ENCODE peak calls at places on chromosomes 11 and 22, in four cellular contexts. H, U, F and A are unnamed samples.

GRCh38 chr11:13216019-13217006 is 61.3 kb upstream of the BMAL1 start:
- DNase-seq in U (peak; percentile 97), H (peak; percentile 96), F (peak; percentile 81), A (peak; percentile 90)

GRCh38 chr22:40329021-40329456 is 17.3 kb upstream of the ADSL start:
- DNase-seq in F (no peak), H (no peak), U (no peak), A (no peak)

GRCh38 chr22:50341977-50342650 is 1.0 kb upstream of the PPP6R2 start:
- DNase-seq in F (peak; percentile 84), H (peak; percentile 76), U (peak; percentile 79), A (no peak)

GRCh38 chr11:90747057-90747456 is 524.2 kb upstream of the CHORDC1 start:
- DNase-seq in U (peak; percentile 31), H (no peak), F (peak; percentile 3), A (no peak)

GRCh38 chr11:5610446-5610845 is 14.0 kb downstream of the TRIM6 start:
- DNase-seq in F (no peak), U (no peak), H (no peak), A (no peak)

GRCh38 chr11:44005076-44005800 is 42.5 kb upstream of the ACCSL start:
- DNase-seq in U (no peak), H (no peak), F (no peak), A (no peak)

GRCh38 chr22:41267958-41268357 is 18.0 kb downstream of the RANGAP1 start:
- DNase-seq in F (no peak), H (no peak), U (no peak), A (no peak)

GRCh38 chr11:33445761-33446161 is 188.6 kb downstream of the HIPK3 start:
- DNase-seq in H (peak; percentile 85), U (peak; percentile 31), F (no peak), A (no peak)

GRCh38 chr11:110613526-110613925 is 98.7 kb downstream of the ARHGAP20 start:
- DNase-seq in H (peak; percentile 24), F (peak; percentile 39), U (no peak), A (no peak)

GRCh38 chr11:17277024-17277584 is 565 bp downstream of the NUCB2 start:
- DNase-seq in H (peak; percentile 55), F (peak; percentile 46), U (peak; percentile 17), A (no peak)

GRCh38 chr22:22817468-22818201 is 70.0 kb upstream of the IGLL5 start:
- DNase-seq in H (no peak), F (no peak), U (no peak), A (no peak)

GRCh38 chr11:65301491-65302329 is 13.0 kb upstream of the CDC42EP2 start:
- DNase-seq in F (peak; percentile 92), U (no peak), H (no peak), A (no peak)

GRCh38 chr22:44783091-44783490 is 30.7 kb downstream of the ARHGAP8 start:
- DNase-seq in H (no peak), U (no peak), F (no peak), A (no peak)

GRCh38 chr11:114233755-114234154 is 62.4 kb upstream of the NNMT start:
- DNase-seq in H (no peak), U (no peak), F (peak; percentile 73), A (no peak)

GRCh38 chr11:13040969-13041561 is 31.9 kb downstream of the RASSF10 start:
- DNase-seq in U (no peak), F (no peak), H (no peak), A (no peak)

GRCh38 chr11:93330446-93330984 is at the start of gene DEUP1:
- DNase-seq in U (no peak), H (peak; percentile 0), F (peak; percentile 12), A (no peak)

GRCh38 chr22:46522743-46523300 is 14.6 kb downstream of the CELSR1 start:
- DNase-seq in H (no peak), F (no peak), U (no peak), A (no peak)

GRCh38 chr22:20520093-20520511 is 12.7 kb downstream of the MED15 start:
- DNase-seq in H (peak; percentile 38), F (peak; percentile 70), U (peak; percentile 76), A (no peak)

GRCh38 chr22:48426466-48427380 is 1401.0 kb downstream of the BRD1 start:
- DNase-seq in F (no peak), H (no peak), U (no peak), A (no peak)

GRCh38 chr22:29470159-29470855 is 9.7 kb upstream of the NEFH start:
- DNase-seq in F (peak; percentile 59), U (peak; percentile 37), H (peak; percentile 22), A (no peak)

GRCh38 chr11:121741954-121742361 is 289.2 kb upstream of the SORL1-AS1 start:
- DNase-seq in H (peak; percentile 51), F (peak; percentile 77), U (peak; percentile 3), A (no peak)

GRCh38 chr11:1740786-1741530 is 9.4 kb downstream of the IFITM10 start:
- DNase-seq in F (no peak), U (no peak), H (no peak), A (no peak)

GRCh38 chr11:102318469-102318868 is 1.2 kb downstream of the BIRC3 start:
- DNase-seq in H (no peak), F (no peak), U (no peak), A (no peak)

GRCh38 chr11:132131051-132131450 is 760.6 kb downstream of the NTM start:
- DNase-seq in H (no peak), F (no peak), U (no peak), A (no peak)

GRCh38 chr22:48692734-48693376 is 1134.8 kb downstream of the BRD1 start:
- DNase-seq in U (no peak), H (no peak), F (no peak), A (no peak)

GRCh38 chr11:6566704-6567370 is 36.6 kb downstream of the RRP8 start:
- DNase-seq in H (no peak), F (no peak), U (no peak), A (no peak)

GRCh38 chr11:134170177-134170908 is 53.4 kb downstream of the NCAPD3 start:
- DNase-seq in U (no peak), H (no peak), F (no peak), A (no peak)

GRCh38 chr11:134159652-134160051 is 64.1 kb downstream of the NCAPD3 start:
- DNase-seq in H (no peak), F (no peak), U (no peak), A (no peak)

DNA sequence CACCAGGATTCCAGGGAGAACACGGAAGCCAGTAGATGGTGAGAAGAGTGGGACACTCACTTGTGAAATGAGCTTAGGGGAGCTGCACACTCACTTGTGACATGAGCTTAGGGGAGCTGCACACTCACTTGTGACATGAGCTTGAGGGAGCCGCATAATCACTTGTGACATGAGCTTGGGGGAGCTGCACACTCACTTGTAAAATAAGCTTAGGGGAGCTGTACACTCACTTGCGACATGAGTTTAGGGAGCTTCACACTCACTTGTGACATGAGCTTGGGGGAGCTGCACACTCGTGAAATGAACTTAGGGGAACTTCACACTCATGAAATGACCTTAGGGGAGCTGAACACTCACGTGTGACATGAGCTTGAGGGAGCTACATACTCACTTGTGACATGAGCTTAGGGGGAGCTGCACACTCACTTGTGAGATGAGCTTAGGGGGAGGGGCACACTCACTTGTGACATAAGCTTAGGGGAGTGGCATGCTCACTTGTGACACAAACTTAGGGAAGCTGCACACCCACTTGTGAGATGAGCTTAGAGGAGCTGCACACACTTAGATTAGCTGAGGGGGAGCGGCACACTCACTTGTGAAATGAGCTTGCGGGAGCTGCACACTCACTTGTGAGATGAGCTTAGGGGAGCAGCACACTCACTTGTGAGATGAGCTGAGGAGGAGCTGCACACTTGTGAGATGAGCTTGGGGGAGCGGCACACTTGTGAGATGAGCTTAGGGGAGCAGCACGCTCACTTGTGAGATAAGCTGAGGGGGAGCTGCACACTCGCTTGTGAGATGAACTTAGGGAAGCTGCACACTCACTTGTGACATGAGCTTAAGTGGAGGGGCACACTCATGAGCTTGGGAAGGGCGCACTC is 59.0 kb downstream of the NCAPD3 start:
- DNase-seq in U (no peak), H (no peak), F (no peak), A (no peak)
- TF ChIP-seq CTCF in U (no peak), H (no peak), F (no peak), A (no peak)

GRCh38 chr11:9858822-9859221 is 194.9 kb downstream of the SWAP70 start:
- DNase-seq in U (no peak), F (peak; percentile 52), H (peak; percentile 34), A (no peak)
- H3K4me3 ChIP-seq in U (no peak overlapping the region), F (no peak overlapping the region), H (no peak overlapping the region), A (no peak overlapping the region)

DNA sequence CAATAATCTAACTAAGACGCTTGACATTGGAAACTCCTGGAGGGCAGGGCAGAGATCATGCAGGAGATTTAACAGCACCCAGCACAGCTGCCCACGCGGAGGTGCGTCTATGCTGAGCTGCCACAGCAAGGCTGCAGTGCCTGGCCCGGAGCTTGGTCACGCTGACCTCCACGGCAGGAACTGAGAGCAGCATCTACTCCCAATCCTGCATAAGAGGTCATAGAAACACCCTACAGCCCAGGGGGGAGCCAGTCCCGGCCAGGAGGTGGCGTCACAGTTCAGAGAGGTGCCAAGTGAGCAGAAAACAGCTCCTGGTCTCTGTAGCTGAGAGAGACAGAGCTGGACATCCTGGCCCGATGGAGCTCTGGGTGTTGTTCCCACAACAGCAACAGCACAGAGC is 121.1 kb upstream of the TMEM45B start:
- DNase-seq in F (no peak), U (no peak), H (no peak), A (no peak)
- TF ChIP-seq CTCF in F (no peak), U (peak; percentile 31), H (no peak), A (no peak)

DNA sequence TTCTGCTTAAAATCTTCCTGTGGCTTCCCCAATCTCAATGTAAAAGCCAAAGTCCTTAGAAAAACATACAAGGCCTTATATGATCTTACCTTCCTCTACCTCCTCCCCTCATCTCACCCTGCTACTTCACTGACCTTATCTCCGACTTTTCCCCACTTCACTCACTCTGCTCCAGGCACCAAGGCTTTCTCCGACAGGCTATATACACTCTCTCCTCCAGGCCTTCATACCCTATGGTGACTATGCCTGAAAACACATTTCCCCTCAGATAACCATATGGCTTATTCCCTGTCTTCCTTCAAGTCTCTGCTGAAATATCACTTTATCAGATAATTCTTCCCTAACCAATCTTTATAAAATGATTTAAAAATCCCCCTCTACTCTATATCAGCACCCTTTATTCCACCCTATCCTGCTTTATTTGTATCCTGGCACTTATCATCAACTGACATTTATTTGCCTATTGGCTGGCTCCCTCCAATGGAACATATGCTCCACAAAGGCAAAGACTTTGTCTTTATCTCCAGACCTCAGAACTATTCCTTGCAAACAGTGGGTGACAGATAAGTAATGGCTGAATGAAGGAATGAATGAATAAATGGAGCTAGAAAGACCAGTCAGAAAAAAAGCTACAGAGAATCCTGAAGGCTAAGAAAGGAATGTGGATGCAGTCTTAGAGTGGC is 52.7 kb downstream of the PAK1 start:
- DNase-seq in H (no peak), F (no peak), U (no peak), A (no peak)
- H3K4me3 ChIP-seq in H (no peak overlapping the region), F (no peak overlapping the region), U (no peak overlapping the region), A (no peak overlapping the region)

GRCh38 chr11:29272019-29272654 is 744.7 kb downstream of the KCNA4 start:
- DNase-seq in U (peak; percentile 56), H (peak; percentile 41), F (peak; percentile 40), A (no peak)
- TF ChIP-seq CTCF in U (peak; percentile 74), H (peak; percentile 58), F (peak; percentile 44), A (peak; percentile 58)